ENCODE peak calls at places on chromosomes 7 and 10, in seven cellular contexts. One of them, this sample, is unnamed.

GRCh38 chr10:132421377-132422168 is 24.6 kb downstream of the PWWP2B start:
- DNase-seq in colonic mucosa: peak
- DNase-seq in activated T-helper 2 cell treated with anti-CD3 and anti-CD28 coated beads, Interferon-gamma antibody, Interleukin-2, Interleukin-4, amounts not matched to agents 10 μg/mL and 5 μg/mL and 100 μg/mL, durations not matched to agents 14 hours and 24 hours and 36 hours: no peak
- DNase-seq in fibroblast of gingiva: peak
- DNase-seq in activated T-helper 9 cell treated with anti-CD3 and anti-CD28 coated beads, Interleukin-2, amount 50 U/mL, for 16 hours: no peak
- DNase-seq in coronary artery: peak
- DNase-seq in NCI-H774: no peak
- DNase-seq in this sample: peak

GRCh38 chr10:92593553-92594046 is 670 bp downstream of the KIF11 start:
- DNase-seq in colonic mucosa: no peak
- DNase-seq in activated T-helper 2 cell treated with anti-CD3 and anti-CD28 coated beads, Interferon-gamma antibody, Interleukin-2, Interleukin-4, amounts not matched to agents 10 μg/mL and 5 μg/mL and 100 μg/mL, durations not matched to agents 14 hours and 24 hours and 36 hours: no peak
- DNase-seq in fibroblast of gingiva: no peak
- DNase-seq in activated T-helper 9 cell treated with anti-CD3 and anti-CD28 coated beads, Interleukin-2, amount 50 U/mL, for 16 hours: no peak
- DNase-seq in coronary artery: no peak
- DNase-seq in NCI-H774: no peak
- DNase-seq in this sample: no peak

GRCh38 chr10:63093227-63093626 is 39.9 kb upstream of the NRBF2 start:
- DNase-seq in colonic mucosa: no peak
- DNase-seq in activated T-helper 2 cell treated with anti-CD3 and anti-CD28 coated beads, Interferon-gamma antibody, Interleukin-2, Interleukin-4, amounts not matched to agents 10 μg/mL and 5 μg/mL and 100 μg/mL, durations not matched to agents 14 hours and 24 hours and 36 hours: no peak
- DNase-seq in fibroblast of gingiva: no peak
- DNase-seq in activated T-helper 9 cell treated with anti-CD3 and anti-CD28 coated beads, Interleukin-2, amount 50 U/mL, for 16 hours: no peak
- DNase-seq in coronary artery: no peak
- DNase-seq in NCI-H774: no peak
- DNase-seq in this sample: no peak

GRCh38 chr10:102918817-102919236 is 733 bp downstream of the CNNM2 start:
- DNase-seq in colonic mucosa: no peak
- DNase-seq in activated T-helper 2 cell treated with anti-CD3 and anti-CD28 coated beads, Interferon-gamma antibody, Interleukin-2, Interleukin-4, amounts not matched to agents 10 μg/mL and 5 μg/mL and 100 μg/mL, durations not matched to agents 14 hours and 24 hours and 36 hours: peak
- DNase-seq in fibroblast of gingiva: no peak
- DNase-seq in activated T-helper 9 cell treated with anti-CD3 and anti-CD28 coated beads, Interleukin-2, amount 50 U/mL, for 16 hours: peak
- DNase-seq in coronary artery: no peak
- DNase-seq in NCI-H774: no peak
- DNase-seq in this sample: no peak

GRCh38 chr10:10911471-10911921 is 106.2 kb upstream of the CELF2 start:
- DNase-seq in colonic mucosa: peak
- DNase-seq in activated T-helper 2 cell treated with anti-CD3 and anti-CD28 coated beads, Interferon-gamma antibody, Interleukin-2, Interleukin-4, amounts not matched to agents 10 μg/mL and 5 μg/mL and 100 μg/mL, durations not matched to agents 14 hours and 24 hours and 36 hours: no peak
- DNase-seq in fibroblast of gingiva: peak
- DNase-seq in activated T-helper 9 cell treated with anti-CD3 and anti-CD28 coated beads, Interleukin-2, amount 50 U/mL, for 16 hours: no peak
- DNase-seq in coronary artery: peak
- DNase-seq in NCI-H774: no peak
- DNase-seq in this sample: no peak

GRCh38 chr10:105950410-105950809 is 1214.1 kb downstream of the SORCS1 start:
- DNase-seq in colonic mucosa: peak
- DNase-seq in activated T-helper 2 cell treated with anti-CD3 and anti-CD28 coated beads, Interferon-gamma antibody, Interleukin-2, Interleukin-4, amounts not matched to agents 10 μg/mL and 5 μg/mL and 100 μg/mL, durations not matched to agents 14 hours and 24 hours and 36 hours: no peak
- DNase-seq in fibroblast of gingiva: peak
- DNase-seq in activated T-helper 9 cell treated with anti-CD3 and anti-CD28 coated beads, Interleukin-2, amount 50 U/mL, for 16 hours: no peak
- DNase-seq in coronary artery: no peak
- DNase-seq in NCI-H774: no peak
- DNase-seq in this sample: peak

GRCh38 chr10:110138197-110138812 is 69.1 kb upstream of the MXI1 start:
- DNase-seq in colonic mucosa: no peak
- DNase-seq in activated T-helper 2 cell treated with anti-CD3 and anti-CD28 coated beads, Interferon-gamma antibody, Interleukin-2, Interleukin-4, amounts not matched to agents 10 μg/mL and 5 μg/mL and 100 μg/mL, durations not matched to agents 14 hours and 24 hours and 36 hours: no peak
- DNase-seq in fibroblast of gingiva: peak
- DNase-seq in activated T-helper 9 cell treated with anti-CD3 and anti-CD28 coated beads, Interleukin-2, amount 50 U/mL, for 16 hours: no peak
- DNase-seq in coronary artery: no peak
- DNase-seq in NCI-H774: no peak
- DNase-seq in this sample: no peak

GRCh38 chr10:130045091-130045652 is 65.5 kb downstream of the C10orf143 start:
- DNase-seq in colonic mucosa: peak
- DNase-seq in activated T-helper 2 cell treated with anti-CD3 and anti-CD28 coated beads, Interferon-gamma antibody, Interleukin-2, Interleukin-4, amounts not matched to agents 10 μg/mL and 5 μg/mL and 100 μg/mL, durations not matched to agents 14 hours and 24 hours and 36 hours: no peak
- DNase-seq in fibroblast of gingiva: no peak
- DNase-seq in activated T-helper 9 cell treated with anti-CD3 and anti-CD28 coated beads, Interleukin-2, amount 50 U/mL, for 16 hours: no peak
- DNase-seq in coronary artery: peak
- DNase-seq in NCI-H774: no peak
- DNase-seq in this sample: no peak

GRCh38 chr10:77513783-77514331 is 123.8 kb downstream of the KCNMA1 start:
- DNase-seq in colonic mucosa: peak
- DNase-seq in activated T-helper 2 cell treated with anti-CD3 and anti-CD28 coated beads, Interferon-gamma antibody, Interleukin-2, Interleukin-4, amounts not matched to agents 10 μg/mL and 5 μg/mL and 100 μg/mL, durations not matched to agents 14 hours and 24 hours and 36 hours: no peak
- DNase-seq in fibroblast of gingiva: peak
- DNase-seq in activated T-helper 9 cell treated with anti-CD3 and anti-CD28 coated beads, Interleukin-2, amount 50 U/mL, for 16 hours: no peak
- DNase-seq in coronary artery: peak
- DNase-seq in NCI-H774: no peak
- DNase-seq in this sample: no peak

GRCh38 chr7:70568674-70569334 is 563.1 kb upstream of the GALNT17 start:
- DNase-seq in colonic mucosa: peak
- DNase-seq in activated T-helper 2 cell treated with anti-CD3 and anti-CD28 coated beads, Interferon-gamma antibody, Interleukin-2, Interleukin-4, amounts not matched to agents 10 μg/mL and 5 μg/mL and 100 μg/mL, durations not matched to agents 14 hours and 24 hours and 36 hours: no peak
- DNase-seq in fibroblast of gingiva: no peak
- DNase-seq in activated T-helper 9 cell treated with anti-CD3 and anti-CD28 coated beads, Interleukin-2, amount 50 U/mL, for 16 hours: no peak
- DNase-seq in coronary artery: no peak
- DNase-seq in NCI-H774: no peak
- DNase-seq in this sample: no peak

GRCh38 chr7:107286751-107287621 is 118.2 kb downstream of the HBP1 start:
- DNase-seq in colonic mucosa: no peak
- DNase-seq in activated T-helper 2 cell treated with anti-CD3 and anti-CD28 coated beads, Interferon-gamma antibody, Interleukin-2, Interleukin-4, amounts not matched to agents 10 μg/mL and 5 μg/mL and 100 μg/mL, durations not matched to agents 14 hours and 24 hours and 36 hours: no peak
- DNase-seq in fibroblast of gingiva: no peak
- DNase-seq in activated T-helper 9 cell treated with anti-CD3 and anti-CD28 coated beads, Interleukin-2, amount 50 U/mL, for 16 hours: no peak
- DNase-seq in coronary artery: no peak
- DNase-seq in NCI-H774: no peak
- DNase-seq in this sample: no peak

GRCh38 chr10:22633106-22633505 is 81.3 kb downstream of the PIP4K2A start:
- DNase-seq in colonic mucosa: no peak
- DNase-seq in activated T-helper 2 cell treated with anti-CD3 and anti-CD28 coated beads, Interferon-gamma antibody, Interleukin-2, Interleukin-4, amounts not matched to agents 10 μg/mL and 5 μg/mL and 100 μg/mL, durations not matched to agents 14 hours and 24 hours and 36 hours: no peak
- DNase-seq in fibroblast of gingiva: no peak
- DNase-seq in activated T-helper 9 cell treated with anti-CD3 and anti-CD28 coated beads, Interleukin-2, amount 50 U/mL, for 16 hours: no peak
- DNase-seq in coronary artery: no peak
- DNase-seq in NCI-H774: no peak
- DNase-seq in this sample: no peak

GRCh38 chr7:155457544-155458316 is at the start of gene EN2:
- DNase-seq in colonic mucosa: no peak
- DNase-seq in activated T-helper 2 cell treated with anti-CD3 and anti-CD28 coated beads, Interferon-gamma antibody, Interleukin-2, Interleukin-4, amounts not matched to agents 10 μg/mL and 5 μg/mL and 100 μg/mL, durations not matched to agents 14 hours and 24 hours and 36 hours: no peak
- DNase-seq in fibroblast of gingiva: no peak
- DNase-seq in activated T-helper 9 cell treated with anti-CD3 and anti-CD28 coated beads, Interleukin-2, amount 50 U/mL, for 16 hours: no peak
- DNase-seq in coronary artery: no peak
- DNase-seq in NCI-H774: no peak
- DNase-seq in this sample: no peak

GRCh38 chr10:58932126-58932525 is 244.3 kb upstream of the PHYHIPL start:
- DNase-seq in colonic mucosa: no peak
- DNase-seq in activated T-helper 2 cell treated with anti-CD3 and anti-CD28 coated beads, Interferon-gamma antibody, Interleukin-2, Interleukin-4, amounts not matched to agents 10 μg/mL and 5 μg/mL and 100 μg/mL, durations not matched to agents 14 hours and 24 hours and 36 hours: no peak
- DNase-seq in fibroblast of gingiva: no peak
- DNase-seq in activated T-helper 9 cell treated with anti-CD3 and anti-CD28 coated beads, Interleukin-2, amount 50 U/mL, for 16 hours: no peak
- DNase-seq in coronary artery: no peak
- DNase-seq in NCI-H774: no peak
- DNase-seq in this sample: no peak

GRCh38 chr7:19690736-19691135 is 18.1 kb downstream of the POLR1F start:
- DNase-seq in colonic mucosa: no peak
- DNase-seq in activated T-helper 2 cell treated with anti-CD3 and anti-CD28 coated beads, Interferon-gamma antibody, Interleukin-2, Interleukin-4, amounts not matched to agents 10 μg/mL and 5 μg/mL and 100 μg/mL, durations not matched to agents 14 hours and 24 hours and 36 hours: no peak
- DNase-seq in fibroblast of gingiva: peak
- DNase-seq in activated T-helper 9 cell treated with anti-CD3 and anti-CD28 coated beads, Interleukin-2, amount 50 U/mL, for 16 hours: no peak
- DNase-seq in coronary artery: no peak
- DNase-seq in NCI-H774: no peak
- DNase-seq in this sample: no peak

GRCh38 chr10:33596411-33596810 is 261.9 kb upstream of the NRP1 start:
- DNase-seq in colonic mucosa: no peak
- DNase-seq in activated T-helper 2 cell treated with anti-CD3 and anti-CD28 coated beads, Interferon-gamma antibody, Interleukin-2, Interleukin-4, amounts not matched to agents 10 μg/mL and 5 μg/mL and 100 μg/mL, durations not matched to agents 14 hours and 24 hours and 36 hours: no peak
- DNase-seq in fibroblast of gingiva: no peak
- DNase-seq in activated T-helper 9 cell treated with anti-CD3 and anti-CD28 coated beads, Interleukin-2, amount 50 U/mL, for 16 hours: no peak
- DNase-seq in coronary artery: no peak
- DNase-seq in NCI-H774: no peak
- DNase-seq in this sample: no peak

GRCh38 chr10:34732926-34733325 is 82.2 kb downstream of the PARD3 start:
- DNase-seq in colonic mucosa: no peak
- DNase-seq in activated T-helper 2 cell treated with anti-CD3 and anti-CD28 coated beads, Interferon-gamma antibody, Interleukin-2, Interleukin-4, amounts not matched to agents 10 μg/mL and 5 μg/mL and 100 μg/mL, durations not matched to agents 14 hours and 24 hours and 36 hours: no peak
- DNase-seq in fibroblast of gingiva: no peak
- DNase-seq in activated T-helper 9 cell treated with anti-CD3 and anti-CD28 coated beads, Interleukin-2, amount 50 U/mL, for 16 hours: no peak
- DNase-seq in coronary artery: no peak
- DNase-seq in NCI-H774: no peak
- DNase-seq in this sample: no peak

GRCh38 chr7:104661575-104661974 is 333.2 kb downstream of the LHFPL3 start:
- DNase-seq in colonic mucosa: no peak
- DNase-seq in activated T-helper 2 cell treated with anti-CD3 and anti-CD28 coated beads, Interferon-gamma antibody, Interleukin-2, Interleukin-4, amounts not matched to agents 10 μg/mL and 5 μg/mL and 100 μg/mL, durations not matched to agents 14 hours and 24 hours and 36 hours: no peak
- DNase-seq in fibroblast of gingiva: no peak
- DNase-seq in activated T-helper 9 cell treated with anti-CD3 and anti-CD28 coated beads, Interleukin-2, amount 50 U/mL, for 16 hours: no peak
- DNase-seq in coronary artery: no peak
- DNase-seq in NCI-H774: no peak
- DNase-seq in this sample: no peak

GRCh38 chr7:139960158-139960557 is 102.6 kb downstream of the PARP12 start:
- DNase-seq in colonic mucosa: no peak
- DNase-seq in activated T-helper 2 cell treated with anti-CD3 and anti-CD28 coated beads, Interferon-gamma antibody, Interleukin-2, Interleukin-4, amounts not matched to agents 10 μg/mL and 5 μg/mL and 100 μg/mL, durations not matched to agents 14 hours and 24 hours and 36 hours: no peak
- DNase-seq in fibroblast of gingiva: no peak
- DNase-seq in activated T-helper 9 cell treated with anti-CD3 and anti-CD28 coated beads, Interleukin-2, amount 50 U/mL, for 16 hours: no peak
- DNase-seq in coronary artery: no peak
- DNase-seq in NCI-H774: no peak
- DNase-seq in this sample: no peak

GRCh38 chr7:73850781-73851207 is 8.5 kb upstream of the METTL27 start:
- DNase-seq in colonic mucosa: peak
- DNase-seq in activated T-helper 2 cell treated with anti-CD3 and anti-CD28 coated beads, Interferon-gamma antibody, Interleukin-2, Interleukin-4, amounts not matched to agents 10 μg/mL and 5 μg/mL and 100 μg/mL, durations not matched to agents 14 hours and 24 hours and 36 hours: no peak
- DNase-seq in fibroblast of gingiva: peak
- DNase-seq in activated T-helper 9 cell treated with anti-CD3 and anti-CD28 coated beads, Interleukin-2, amount 50 U/mL, for 16 hours: no peak
- DNase-seq in coronary artery: no peak
- DNase-seq in NCI-H774: no peak
- DNase-seq in this sample: no peak

GRCh38 chr10:8042032-8042863 is 12.2 kb upstream of the GATA3 start:
- DNase-seq in colonic mucosa: no peak
- DNase-seq in activated T-helper 2 cell treated with anti-CD3 and anti-CD28 coated beads, Interferon-gamma antibody, Interleukin-2, Interleukin-4, amounts not matched to agents 10 μg/mL and 5 μg/mL and 100 μg/mL, durations not matched to agents 14 hours and 24 hours and 36 hours: no peak
- DNase-seq in fibroblast of gingiva: no peak
- DNase-seq in activated T-helper 9 cell treated with anti-CD3 and anti-CD28 coated beads, Interleukin-2, amount 50 U/mL, for 16 hours: no peak
- DNase-seq in coronary artery: no peak
- DNase-seq in NCI-H774: no peak
- DNase-seq in this sample: no peak

GRCh38 chr10:124214610-124215009 is 121.2 kb upstream of the CHST15 start:
- DNase-seq in colonic mucosa: no peak
- DNase-seq in activated T-helper 2 cell treated with anti-CD3 and anti-CD28 coated beads, Interferon-gamma antibody, Interleukin-2, Interleukin-4, amounts not matched to agents 10 μg/mL and 5 μg/mL and 100 μg/mL, durations not matched to agents 14 hours and 24 hours and 36 hours: no peak
- DNase-seq in fibroblast of gingiva: no peak
- DNase-seq in activated T-helper 9 cell treated with anti-CD3 and anti-CD28 coated beads, Interleukin-2, amount 50 U/mL, for 16 hours: no peak
- DNase-seq in coronary artery: no peak
- DNase-seq in NCI-H774: no peak
- DNase-seq in this sample: no peak

GRCh38 chr7:38502289-38502688 is 128.9 kb downstream of the AMPH start:
- DNase-seq in colonic mucosa: no peak
- DNase-seq in activated T-helper 2 cell treated with anti-CD3 and anti-CD28 coated beads, Interferon-gamma antibody, Interleukin-2, Interleukin-4, amounts not matched to agents 10 μg/mL and 5 μg/mL and 100 μg/mL, durations not matched to agents 14 hours and 24 hours and 36 hours: no peak
- DNase-seq in fibroblast of gingiva: no peak
- DNase-seq in activated T-helper 9 cell treated with anti-CD3 and anti-CD28 coated beads, Interleukin-2, amount 50 U/mL, for 16 hours: no peak
- DNase-seq in coronary artery: no peak
- DNase-seq in NCI-H774: no peak
- DNase-seq in this sample: no peak

GRCh38 chr7:19116121-19117080 is 1.0 kb downstream of the TWIST1 start:
- DNase-seq in colonic mucosa: no peak
- DNase-seq in activated T-helper 2 cell treated with anti-CD3 and anti-CD28 coated beads, Interferon-gamma antibody, Interleukin-2, Interleukin-4, amounts not matched to agents 10 μg/mL and 5 μg/mL and 100 μg/mL, durations not matched to agents 14 hours and 24 hours and 36 hours: no peak
- DNase-seq in fibroblast of gingiva: no peak
- DNase-seq in activated T-helper 9 cell treated with anti-CD3 and anti-CD28 coated beads, Interleukin-2, amount 50 U/mL, for 16 hours: no peak
- DNase-seq in coronary artery: no peak
- DNase-seq in NCI-H774: peak
- DNase-seq in this sample: no peak

GRCh38 chr10:75685187-75685586 is 253.8 kb downstream of the LRMDA start:
- DNase-seq in colonic mucosa: no peak
- DNase-seq in activated T-helper 2 cell treated with anti-CD3 and anti-CD28 coated beads, Interferon-gamma antibody, Interleukin-2, Interleukin-4, amounts not matched to agents 10 μg/mL and 5 μg/mL and 100 μg/mL, durations not matched to agents 14 hours and 24 hours and 36 hours: no peak
- DNase-seq in fibroblast of gingiva: no peak
- DNase-seq in activated T-helper 9 cell treated with anti-CD3 and anti-CD28 coated beads, Interleukin-2, amount 50 U/mL, for 16 hours: no peak
- DNase-seq in coronary artery: no peak
- DNase-seq in NCI-H774: no peak
- DNase-seq in this sample: no peak

GRCh38 chr10:71294091-71294561 is 24.9 kb upstream of the SLC29A3 start:
- DNase-seq in colonic mucosa: no peak
- DNase-seq in activated T-helper 2 cell treated with anti-CD3 and anti-CD28 coated beads, Interferon-gamma antibody, Interleukin-2, Interleukin-4, amounts not matched to agents 10 μg/mL and 5 μg/mL and 100 μg/mL, durations not matched to agents 14 hours and 24 hours and 36 hours: no peak
- DNase-seq in fibroblast of gingiva: no peak
- DNase-seq in activated T-helper 9 cell treated with anti-CD3 and anti-CD28 coated beads, Interleukin-2, amount 50 U/mL, for 16 hours: no peak
- DNase-seq in coronary artery: no peak
- DNase-seq in NCI-H774: no peak
- DNase-seq in this sample: no peak

GRCh38 chr7:34162017-34162565 is 256.8 kb downstream of the BMPER start:
- DNase-seq in colonic mucosa: no peak
- DNase-seq in activated T-helper 2 cell treated with anti-CD3 and anti-CD28 coated beads, Interferon-gamma antibody, Interleukin-2, Interleukin-4, amounts not matched to agents 10 μg/mL and 5 μg/mL and 100 μg/mL, durations not matched to agents 14 hours and 24 hours and 36 hours: no peak
- DNase-seq in fibroblast of gingiva: no peak
- DNase-seq in activated T-helper 9 cell treated with anti-CD3 and anti-CD28 coated beads, Interleukin-2, amount 50 U/mL, for 16 hours: no peak
- DNase-seq in coronary artery: no peak
- DNase-seq in NCI-H774: no peak
- DNase-seq in this sample: no peak

GRCh38 chr7:99380823-99381663 is 6.5 kb downstream of the ARPC1B start:
- DNase-seq in colonic mucosa: peak
- DNase-seq in activated T-helper 2 cell treated with anti-CD3 and anti-CD28 coated beads, Interferon-gamma antibody, Interleukin-2, Interleukin-4, amounts not matched to agents 10 μg/mL and 5 μg/mL and 100 μg/mL, durations not matched to agents 14 hours and 24 hours and 36 hours: peak
- DNase-seq in fibroblast of gingiva: no peak
- DNase-seq in activated T-helper 9 cell treated with anti-CD3 and anti-CD28 coated beads, Interleukin-2, amount 50 U/mL, for 16 hours: peak
- DNase-seq in coronary artery: no peak
- DNase-seq in NCI-H774: no peak
- DNase-seq in this sample: peak

GRCh38 chr10:310976-311639 is 175.9 kb downstream of the ZMYND11 start:
- DNase-seq in colonic mucosa: no peak
- DNase-seq in activated T-helper 2 cell treated with anti-CD3 and anti-CD28 coated beads, Interferon-gamma antibody, Interleukin-2, Interleukin-4, amounts not matched to agents 10 μg/mL and 5 μg/mL and 100 μg/mL, durations not matched to agents 14 hours and 24 hours and 36 hours: no peak
- DNase-seq in fibroblast of gingiva: no peak
- DNase-seq in activated T-helper 9 cell treated with anti-CD3 and anti-CD28 coated beads, Interleukin-2, amount 50 U/mL, for 16 hours: no peak
- DNase-seq in coronary artery: peak
- DNase-seq in NCI-H774: no peak
- DNase-seq in this sample: no peak

GRCh38 chr7:33766396-33766795 is 138.9 kb upstream of the BMPER start:
- DNase-seq in colonic mucosa: no peak
- DNase-seq in activated T-helper 2 cell treated with anti-CD3 and anti-CD28 coated beads, Interferon-gamma antibody, Interleukin-2, Interleukin-4, amounts not matched to agents 10 μg/mL and 5 μg/mL and 100 μg/mL, durations not matched to agents 14 hours and 24 hours and 36 hours: no peak
- DNase-seq in fibroblast of gingiva: no peak
- DNase-seq in activated T-helper 9 cell treated with anti-CD3 and anti-CD28 coated beads, Interleukin-2, amount 50 U/mL, for 16 hours: no peak
- DNase-seq in coronary artery: no peak
- DNase-seq in NCI-H774: no peak
- DNase-seq in this sample: no peak

GRCh38 chr7:492714-493065 is 27.0 kb downstream of the PDGFA start:
- DNase-seq in colonic mucosa: no peak
- DNase-seq in activated T-helper 2 cell treated with anti-CD3 and anti-CD28 coated beads, Interferon-gamma antibody, Interleukin-2, Interleukin-4, amounts not matched to agents 10 μg/mL and 5 μg/mL and 100 μg/mL, durations not matched to agents 14 hours and 24 hours and 36 hours: no peak
- DNase-seq in fibroblast of gingiva: no peak
- DNase-seq in activated T-helper 9 cell treated with anti-CD3 and anti-CD28 coated beads, Interleukin-2, amount 50 U/mL, for 16 hours: no peak
- DNase-seq in coronary artery: no peak
- DNase-seq in NCI-H774: no peak
- DNase-seq in this sample: no peak

GRCh38 chr7:134870156-134870555 is 90.7 kb downstream of the CALD1 start:
- DNase-seq in colonic mucosa: no peak
- DNase-seq in activated T-helper 2 cell treated with anti-CD3 and anti-CD28 coated beads, Interferon-gamma antibody, Interleukin-2, Interleukin-4, amounts not matched to agents 10 μg/mL and 5 μg/mL and 100 μg/mL, durations not matched to agents 14 hours and 24 hours and 36 hours: no peak
- DNase-seq in fibroblast of gingiva: no peak
- DNase-seq in activated T-helper 9 cell treated with anti-CD3 and anti-CD28 coated beads, Interleukin-2, amount 50 U/mL, for 16 hours: no peak
- DNase-seq in coronary artery: no peak
- DNase-seq in NCI-H774: no peak
- DNase-seq in this sample: no peak

GRCh38 chr7:63040966-63041610 is 957.6 kb upstream of the ZNF722 start:
- DNase-seq in colonic mucosa: no peak
- DNase-seq in activated T-helper 2 cell treated with anti-CD3 and anti-CD28 coated beads, Interferon-gamma antibody, Interleukin-2, Interleukin-4, amounts not matched to agents 10 μg/mL and 5 μg/mL and 100 μg/mL, durations not matched to agents 14 hours and 24 hours and 36 hours: no peak
- DNase-seq in fibroblast of gingiva: no peak
- DNase-seq in activated T-helper 9 cell treated with anti-CD3 and anti-CD28 coated beads, Interleukin-2, amount 50 U/mL, for 16 hours: no peak
- DNase-seq in coronary artery: no peak
- DNase-seq in NCI-H774: no peak
- DNase-seq in this sample: no peak

GRCh38 chr7:11702938-11703337 is 129.1 kb downstream of the THSD7A start:
- DNase-seq in colonic mucosa: no peak
- DNase-seq in activated T-helper 2 cell treated with anti-CD3 and anti-CD28 coated beads, Interferon-gamma antibody, Interleukin-2, Interleukin-4, amounts not matched to agents 10 μg/mL and 5 μg/mL and 100 μg/mL, durations not matched to agents 14 hours and 24 hours and 36 hours: no peak
- DNase-seq in fibroblast of gingiva: peak
- DNase-seq in activated T-helper 9 cell treated with anti-CD3 and anti-CD28 coated beads, Interleukin-2, amount 50 U/mL, for 16 hours: no peak
- DNase-seq in coronary artery: no peak
- DNase-seq in NCI-H774: no peak
- DNase-seq in this sample: no peak

GRCh38 chr10:57791546-57791945 is 476.1 kb downstream of the IPMK start:
- DNase-seq in colonic mucosa: no peak
- DNase-seq in activated T-helper 2 cell treated with anti-CD3 and anti-CD28 coated beads, Interferon-gamma antibody, Interleukin-2, Interleukin-4, amounts not matched to agents 10 μg/mL and 5 μg/mL and 100 μg/mL, durations not matched to agents 14 hours and 24 hours and 36 hours: no peak
- DNase-seq in fibroblast of gingiva: no peak
- DNase-seq in activated T-helper 9 cell treated with anti-CD3 and anti-CD28 coated beads, Interleukin-2, amount 50 U/mL, for 16 hours: no peak
- DNase-seq in coronary artery: no peak
- DNase-seq in NCI-H774: no peak
- DNase-seq in this sample: no peak

GRCh38 chr10:126204320-126204719 is 184.0 kb downstream of the ADAM12 start:
- DNase-seq in colonic mucosa: no peak
- DNase-seq in activated T-helper 2 cell treated with anti-CD3 and anti-CD28 coated beads, Interferon-gamma antibody, Interleukin-2, Interleukin-4, amounts not matched to agents 10 μg/mL and 5 μg/mL and 100 μg/mL, durations not matched to agents 14 hours and 24 hours and 36 hours: no peak
- DNase-seq in fibroblast of gingiva: no peak
- DNase-seq in activated T-helper 9 cell treated with anti-CD3 and anti-CD28 coated beads, Interleukin-2, amount 50 U/mL, for 16 hours: no peak
- DNase-seq in coronary artery: no peak
- DNase-seq in NCI-H774: no peak
- DNase-seq in this sample: no peak

GRCh38 chr7:155844526-155844925 is 32.3 kb upstream of the SHH start:
- DNase-seq in colonic mucosa: no peak
- DNase-seq in activated T-helper 2 cell treated with anti-CD3 and anti-CD28 coated beads, Interferon-gamma antibody, Interleukin-2, Interleukin-4, amounts not matched to agents 10 μg/mL and 5 μg/mL and 100 μg/mL, durations not matched to agents 14 hours and 24 hours and 36 hours: no peak
- DNase-seq in fibroblast of gingiva: no peak
- DNase-seq in activated T-helper 9 cell treated with anti-CD3 and anti-CD28 coated beads, Interleukin-2, amount 50 U/mL, for 16 hours: no peak
- DNase-seq in coronary artery: no peak
- DNase-seq in NCI-H774: no peak
- DNase-seq in this sample: no peak

This sample was measured in GM12891.